ENCODE peak calls at places on chromosomes 12 and 14, in five cellular contexts. V is IMR-90, U is tibial artery, O is ovary, H is psoas muscle. I is an unnamed sample.

GRCh38 chr12:28223853-28224252 is 33.6 kb downstream of the CCDC91 start:
- DNase-seq in V (no peak), U (no peak), O (no peak), H (no peak), I (no peak)

GRCh38 chr12:100229036-100229635 is 28.5 kb downstream of the ACTR6 start:
- DNase-seq in V (peak; percentile 13), U (no peak), O (no peak), H (no peak), I (no peak)

GRCh38 chr14:79395061-79395460 is 816.2 kb downstream of the DIO2 start:
- DNase-seq in V (peak; percentile 54), U (no peak), O (no peak), H (no peak), I (no peak)

GRCh38 chr14:68780358-68781160 is 12.3 kb downstream of the ZFP36L1 start:
- DNase-seq in V (peak; percentile 62), U (peak; percentile 84), O (peak; percentile 82), H (peak; percentile 50), I (peak; percentile 81)

GRCh38 chr14:64769096-64770020 is 65.1 kb downstream of the PLEKHG3 start:
- DNase-seq in V (no peak), U (peak; percentile 33), O (peak; percentile 19), H (no peak), I (no peak)

GRCh38 chr12:12540261-12541013 is 22.2 kb downstream of the DUSP16 start:
- DNase-seq in V (no peak), U (no peak), O (no peak), H (no peak), I (no peak)

GRCh38 chr12:96070670-96071279 is 35.4 kb upstream of the LTA4H start:
- DNase-seq in V (no peak), U (no peak), O (no peak), H (no peak), I (no peak)

GRCh38 chr12:121980211-121980891 is 41.3 kb upstream of the BCL7A start:
- DNase-seq in V (peak; percentile 64), U (no peak), O (no peak), H (no peak), I (no peak)

GRCh38 chr12:32257695-32258496 is 141.5 kb upstream of the FGD4 start:
- DNase-seq in V (no peak), U (no peak), O (no peak), H (no peak), I (no peak)

GRCh38 chr14:34994668-34995067 is 11.9 kb downstream of the SRP54 start:
- DNase-seq in V (no peak), U (no peak), O (no peak), H (no peak), I (no peak)

GRCh38 chr14:69682607-69683263 is 71.3 kb downstream of the SUSD6 start:
- DNase-seq in V (no peak), U (no peak), O (no peak), H (no peak), I (peak; percentile 38)

GRCh38 chr12:82841379-82841778 is 154.7 kb downstream of the TMTC2 start:
- DNase-seq in V (no peak), U (no peak), O (no peak), H (no peak), I (no peak)

DNA sequence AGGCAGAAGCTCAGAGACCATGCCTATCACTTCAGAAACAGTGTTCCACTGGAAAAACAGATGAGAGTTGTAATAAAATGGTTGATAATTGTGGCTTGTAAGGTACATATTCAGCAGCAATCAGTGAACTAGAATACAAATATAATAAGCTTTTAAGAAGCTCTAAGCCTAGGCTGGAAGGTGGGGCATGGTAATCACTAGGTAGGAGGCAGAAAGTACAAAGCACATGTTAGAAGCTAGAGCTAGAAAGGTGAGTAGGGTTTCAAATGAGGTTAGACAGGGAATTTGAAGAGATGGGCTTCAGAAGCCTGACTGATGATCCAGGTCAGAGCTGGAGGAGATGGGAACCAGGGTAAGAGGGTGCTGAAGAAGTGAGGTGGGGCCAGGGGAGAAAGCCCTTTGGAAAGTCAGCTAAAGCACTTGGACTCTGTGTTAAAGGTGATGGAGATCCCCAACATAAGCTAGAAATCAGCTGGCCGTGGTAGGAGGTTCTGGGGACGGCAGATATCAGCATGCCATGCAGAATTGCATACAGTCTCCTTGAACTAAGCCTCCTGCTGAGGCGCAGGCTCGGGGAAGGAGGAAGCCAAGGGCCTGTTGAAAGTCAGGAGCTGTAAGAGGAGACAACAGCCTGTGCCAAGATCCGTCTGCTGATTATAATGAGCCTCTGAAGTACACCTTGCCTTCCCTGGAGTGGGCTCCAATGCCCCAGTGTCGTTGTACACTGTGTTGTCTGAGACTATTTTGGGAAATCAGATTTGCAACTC is 659.4 kb downstream of the BCL11B start:
- DNase-seq in V (no peak), U (no peak), O (no peak), H (no peak), I (no peak)
- H3K4me3 ChIP-seq in V (no peak overlapping the region), U (no peak overlapping the region), O (no peak overlapping the region), H (no peak overlapping the region), I (no peak overlapping the region)

DNA sequence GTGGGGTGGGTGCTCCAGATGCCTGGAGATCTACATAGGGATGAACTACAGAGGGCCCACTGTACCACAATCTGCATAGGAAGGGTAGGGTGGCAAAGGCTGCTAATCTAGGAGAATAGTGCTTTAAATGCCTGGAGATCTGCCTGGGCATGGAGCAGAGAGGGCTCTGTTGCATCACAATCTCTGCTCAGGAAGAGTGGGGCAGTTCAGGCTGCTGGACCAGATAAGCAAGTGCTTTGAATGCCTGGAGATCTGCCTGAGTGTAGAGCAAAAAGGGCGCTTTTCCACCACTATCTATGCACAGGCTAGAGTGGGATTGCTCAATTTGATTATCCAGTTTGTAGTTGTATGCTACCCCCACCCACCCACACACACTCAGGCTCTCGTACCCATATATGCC is 886.3 kb upstream of the SEL1L start:
- DNase-seq in V (no peak), U (no peak), O (no peak), H (no peak), I (no peak)
- H3K27ac ChIP-seq in V (no peak overlapping the region), U (no peak overlapping the region), O (no peak overlapping the region), H (no peak overlapping the region), I (no peak overlapping the region)

DNA sequence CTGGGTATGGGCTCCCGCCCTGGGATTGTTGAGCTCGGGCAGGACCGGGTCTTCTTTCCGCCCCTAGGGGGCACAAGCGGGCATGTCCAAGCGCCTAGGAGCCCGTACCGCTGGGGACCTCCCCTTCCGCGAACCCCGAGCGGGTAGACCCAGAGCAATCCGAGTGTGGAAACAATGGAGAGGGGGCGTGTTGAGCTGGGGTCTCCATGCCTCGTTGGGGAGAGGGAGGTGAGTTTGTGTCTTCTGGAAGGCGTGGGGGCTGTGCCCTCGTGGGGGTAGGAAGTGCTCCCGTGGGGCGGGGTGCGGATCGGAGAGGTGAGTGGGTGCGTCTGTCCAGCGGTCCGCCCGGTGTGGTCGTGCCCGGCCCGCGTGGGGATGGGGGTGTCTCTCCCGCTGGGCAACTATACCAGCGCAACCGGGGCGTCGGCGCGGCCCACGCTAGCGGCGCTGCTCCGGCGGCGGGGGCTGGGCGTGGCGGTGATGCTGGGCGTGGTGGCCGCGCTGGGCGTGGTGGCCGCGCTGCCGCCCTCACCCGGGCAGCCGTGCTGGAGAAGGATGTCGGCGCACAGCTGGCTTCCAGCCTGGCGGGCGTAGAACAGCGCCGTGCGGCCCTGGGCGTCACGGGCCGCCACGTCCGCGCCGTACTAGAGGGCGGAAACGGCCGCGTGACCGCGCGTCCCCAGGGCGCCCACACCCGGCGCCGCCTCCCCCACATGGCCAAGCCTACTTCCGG is 12.2 kb downstream of the AGAP2 start:
- DNase-seq in V (peak; percentile 76), U (peak; percentile 86), O (peak; percentile 85), H (peak; percentile 81), I (no peak)
- TF ChIP-seq CTCF in V (peak; percentile 85), U (peak; percentile 65), O (peak; percentile 59), H (peak; percentile 52), I (peak; percentile 66)

DNA sequence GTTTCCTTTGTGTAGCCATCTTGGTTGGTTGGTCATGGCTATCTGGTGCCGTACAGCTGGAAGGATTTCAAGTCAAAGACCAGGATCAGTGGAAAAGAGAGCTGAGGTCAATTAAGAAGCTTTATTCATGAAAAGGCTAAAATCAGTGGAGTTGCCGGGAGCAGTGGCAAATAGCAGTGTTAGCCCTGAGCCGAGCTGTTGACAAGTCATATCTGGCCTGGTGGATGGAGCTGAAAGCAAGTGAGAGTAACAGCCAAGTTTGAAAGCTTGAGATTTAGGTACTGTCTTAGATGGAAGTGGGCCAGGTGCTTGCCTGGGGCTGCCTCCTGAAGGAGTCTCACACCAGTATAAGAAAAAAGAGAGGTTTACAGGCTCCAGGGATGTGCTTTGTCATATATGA is 9.0 kb downstream of the BATF start:
- DNase-seq in V (no peak), U (no peak), O (no peak), H (no peak), I (no peak)
- H3K4me3 ChIP-seq in V (no peak overlapping the region), U (no peak overlapping the region), O (no peak overlapping the region), H (no peak overlapping the region), I (no peak overlapping the region)

GRCh38 chr12:115341442-115341841 is 657.5 kb upstream of the TBX3 start:
- DNase-seq in V (peak; percentile 100), U (peak; percentile 91), O (peak; percentile 53), H (peak; percentile 84), I (peak; percentile 88)
- H3K27ac ChIP-seq in V (peak overlapping the region; percentile 35), U (peak overlapping the region; percentile 66), O (no peak overlapping the region), H (peak overlapping the region; percentile 65), I (peak overlapping the region; percentile 66)

GRCh38 chr12:7905071-7905470 is 30.9 kb downstream of the SLC2A3 start:
- DNase-seq in V (no peak), U (no peak), O (no peak), H (no peak), I (no peak)

GRCh38 chr12:7907009-7907408 is 29.0 kb downstream of the SLC2A3 start:
- DNase-seq in V (peak; percentile 61), U (no peak), O (no peak), H (no peak), I (no peak)
- TF ChIP-seq CTCF in V (peak; percentile 52), U (no peak), O (no peak), H (no peak), I (no peak)

GRCh38 chr14:23346693-23347405 is 5.8 kb downstream of the SLC22A17 start:
- DNase-seq in V (no peak), U (no peak), O (no peak), H (no peak), I (no peak)
- H3K4me3 ChIP-seq in V (no peak overlapping the region), U (no peak overlapping the region), O (no peak overlapping the region), H (no peak overlapping the region), I (no peak overlapping the region)

I was measured in coronary artery.